ENCODE peak calls at places on chromosomes 12 and 14, in ten cellular contexts. One of them, this sample, is unnamed. For H3K9me3, the result is how much of the 10 kb centered on the place peaks cover.

GRCh38 chr14:26200675-26201074 is 397.2 kb downstream of the NOVA1 start:
- DNase-seq in transverse colon: no peak
- DNase-seq in uterus: no peak
- DNase-seq in CD4-positive, alpha-beta T cell: no peak
- DNase-seq in A549: no peak
- DNase-seq in adrenal gland: no peak
- DNase-seq in tibial artery: no peak
- DNase-seq in GM12878: no peak
- DNase-seq in heart left ventricle: no peak
- DNase-seq in thoracic aorta: no peak
- DNase-seq in this sample: no peak

GRCh38 chr12:95257541-95257940 is 39.9 kb downstream of the VEZT start:
- DNase-seq in transverse colon: no peak
- DNase-seq in uterus: no peak
- DNase-seq in CD4-positive, alpha-beta T cell: no peak
- DNase-seq in A549: no peak
- DNase-seq in adrenal gland: no peak
- DNase-seq in tibial artery: no peak
- DNase-seq in GM12878: no peak
- DNase-seq in heart left ventricle: no peak
- DNase-seq in thoracic aorta: no peak
- DNase-seq in this sample: no peak

GRCh38 chr14:61662437-61663311 is 32.6 kb upstream of the HIF1A start:
- DNase-seq in transverse colon: peak
- DNase-seq in uterus: no peak
- DNase-seq in CD4-positive, alpha-beta T cell: no peak
- DNase-seq in A549: peak
- DNase-seq in adrenal gland: peak
- DNase-seq in tibial artery: no peak
- DNase-seq in GM12878: peak
- DNase-seq in heart left ventricle: peak
- DNase-seq in thoracic aorta: no peak
- DNase-seq in this sample: peak

GRCh38 chr14:91732859-91733477 is 1.1 kb upstream of the CATSPERB start:
- DNase-seq in transverse colon: no peak
- DNase-seq in uterus: no peak
- DNase-seq in CD4-positive, alpha-beta T cell: no peak
- DNase-seq in A549: no peak
- DNase-seq in adrenal gland: no peak
- DNase-seq in tibial artery: no peak
- DNase-seq in GM12878: no peak
- DNase-seq in heart left ventricle: no peak
- DNase-seq in thoracic aorta: no peak
- DNase-seq in this sample: no peak

GRCh38 chr12:111557271-111558106 is 41.6 kb downstream of the ATXN2 start:
- DNase-seq in transverse colon: no peak
- DNase-seq in uterus: no peak
- DNase-seq in CD4-positive, alpha-beta T cell: no peak
- DNase-seq in A549: no peak
- DNase-seq in adrenal gland: no peak
- DNase-seq in tibial artery: no peak
- DNase-seq in GM12878: no peak
- DNase-seq in heart left ventricle: no peak
- DNase-seq in thoracic aorta: no peak
- DNase-seq in this sample: no peak

GRCh38 chr12:1629338-1630080 is 478 bp downstream of the WNT5B start:
- DNase-seq in transverse colon: peak
- DNase-seq in uterus: no peak
- DNase-seq in CD4-positive, alpha-beta T cell: no peak
- DNase-seq in A549: no peak
- DNase-seq in adrenal gland: no peak
- DNase-seq in tibial artery: no peak
- DNase-seq in GM12878: no peak
- DNase-seq in heart left ventricle: no peak
- DNase-seq in thoracic aorta: no peak
- DNase-seq in this sample: peak

GRCh38 chr14:59262717-59263469 is 74.4 kb downstream of the DAAM1 start:
- DNase-seq in transverse colon: peak
- DNase-seq in uterus: no peak
- DNase-seq in CD4-positive, alpha-beta T cell: no peak
- DNase-seq in A549: no peak
- DNase-seq in adrenal gland: no peak
- DNase-seq in tibial artery: no peak
- DNase-seq in GM12878: no peak
- DNase-seq in heart left ventricle: no peak
- DNase-seq in thoracic aorta: no peak
- DNase-seq in this sample: no peak

GRCh38 chr12:30100736-30101135 is 317.0 kb upstream of the TMTC1 start:
- DNase-seq in transverse colon: no peak
- DNase-seq in uterus: no peak
- DNase-seq in CD4-positive, alpha-beta T cell: no peak
- DNase-seq in A549: no peak
- DNase-seq in adrenal gland: no peak
- DNase-seq in tibial artery: no peak
- DNase-seq in GM12878: no peak
- DNase-seq in heart left ventricle: no peak
- DNase-seq in thoracic aorta: no peak
- DNase-seq in this sample: no peak

GRCh38 chr12:1491983-1492697 is 102.2 kb downstream of the FBXL14 start:
- DNase-seq in transverse colon: no peak
- DNase-seq in uterus: no peak
- DNase-seq in CD4-positive, alpha-beta T cell: no peak
- DNase-seq in A549: no peak
- DNase-seq in adrenal gland: no peak
- DNase-seq in tibial artery: peak
- DNase-seq in GM12878: no peak
- DNase-seq in heart left ventricle: no peak
- DNase-seq in thoracic aorta: no peak
- DNase-seq in this sample: no peak

GRCh38 chr12:127231366-127231765 is 1035.6 kb upstream of the TMEM132C start:
- DNase-seq in transverse colon: no peak
- DNase-seq in uterus: no peak
- DNase-seq in CD4-positive, alpha-beta T cell: no peak
- DNase-seq in A549: no peak
- DNase-seq in adrenal gland: no peak
- DNase-seq in tibial artery: no peak
- DNase-seq in GM12878: no peak
- DNase-seq in heart left ventricle: no peak
- DNase-seq in thoracic aorta: no peak
- DNase-seq in this sample: no peak

GRCh38 chr14:60925286-60925685 is 55.6 kb downstream of the TRMT5 start:
- DNase-seq in transverse colon: no peak
- DNase-seq in uterus: no peak
- DNase-seq in CD4-positive, alpha-beta T cell: no peak
- DNase-seq in A549: no peak
- DNase-seq in adrenal gland: no peak
- DNase-seq in tibial artery: no peak
- DNase-seq in GM12878: no peak
- DNase-seq in heart left ventricle: no peak
- DNase-seq in thoracic aorta: no peak
- DNase-seq in this sample: no peak

GRCh38 chr12:131491887-131492490 is 218.9 kb upstream of the SFSWAP start:
- DNase-seq in transverse colon: no peak
- DNase-seq in uterus: no peak
- DNase-seq in CD4-positive, alpha-beta T cell: no peak
- DNase-seq in A549: no peak
- DNase-seq in adrenal gland: no peak
- DNase-seq in tibial artery: no peak
- DNase-seq in GM12878: no peak
- DNase-seq in heart left ventricle: no peak
- DNase-seq in thoracic aorta: no peak
- DNase-seq in this sample: no peak

GRCh38 chr12:112261559-112261958 is 120.7 kb downstream of the HECTD4 start:
- DNase-seq in transverse colon: no peak
- DNase-seq in uterus: peak
- DNase-seq in CD4-positive, alpha-beta T cell: no peak
- DNase-seq in A549: peak
- DNase-seq in adrenal gland: no peak
- DNase-seq in tibial artery: no peak
- DNase-seq in GM12878: no peak
- DNase-seq in heart left ventricle: no peak
- DNase-seq in thoracic aorta: no peak
- DNase-seq in this sample: peak

GRCh38 chr12:45762185-45763110 is 32.9 kb downstream of the ARID2 start:
- DNase-seq in transverse colon: no peak
- DNase-seq in uterus: no peak
- DNase-seq in CD4-positive, alpha-beta T cell: no peak
- DNase-seq in A549: peak
- DNase-seq in adrenal gland: peak
- DNase-seq in tibial artery: no peak
- DNase-seq in GM12878: no peak
- DNase-seq in heart left ventricle: no peak
- DNase-seq in thoracic aorta: no peak
- DNase-seq in this sample: peak

GRCh38 chr14:65704850-65705249 is 292.3 kb downstream of the FUT8 start:
- DNase-seq in transverse colon: no peak
- DNase-seq in uterus: no peak
- DNase-seq in CD4-positive, alpha-beta T cell: no peak
- DNase-seq in A549: no peak
- DNase-seq in adrenal gland: no peak
- DNase-seq in tibial artery: no peak
- DNase-seq in GM12878: no peak
- DNase-seq in heart left ventricle: no peak
- DNase-seq in thoracic aorta: no peak
- DNase-seq in this sample: no peak

GRCh38 chr14:73307261-73307660 is 70.0 kb downstream of the PAPLN start:
- DNase-seq in transverse colon: no peak
- DNase-seq in uterus: no peak
- DNase-seq in CD4-positive, alpha-beta T cell: no peak
- DNase-seq in A549: no peak
- DNase-seq in adrenal gland: no peak
- DNase-seq in tibial artery: no peak
- DNase-seq in GM12878: no peak
- DNase-seq in heart left ventricle: no peak
- DNase-seq in thoracic aorta: no peak
- DNase-seq in this sample: no peak

DNA sequence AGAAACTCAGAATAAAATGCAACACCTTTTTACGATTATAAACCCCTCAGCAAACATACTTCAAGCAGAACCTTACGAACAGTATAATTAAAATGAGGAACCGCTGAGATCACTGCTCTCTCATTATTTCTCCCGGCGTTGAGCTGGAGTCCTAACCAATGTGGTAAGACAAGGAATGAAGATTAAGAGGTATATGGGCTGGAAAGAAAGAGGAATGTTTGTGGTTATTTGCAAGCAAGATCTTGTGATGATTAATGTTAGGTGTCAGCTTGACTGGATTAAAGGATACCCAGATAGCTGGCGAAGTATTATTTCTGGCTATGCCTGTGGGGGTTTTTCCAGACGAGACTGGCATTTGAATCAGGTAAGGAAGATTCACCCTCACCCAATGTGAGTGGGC is 10.3 kb upstream of the ZNF84 start:
- DNase-seq in transverse colon: no peak
- DNase-seq in uterus: no peak
- DNase-seq in CD4-positive, alpha-beta T cell: no peak
- DNase-seq in A549: no peak
- DNase-seq in adrenal gland: no peak
- DNase-seq in tibial artery: no peak
- DNase-seq in GM12878: no peak
- DNase-seq in heart left ventricle: no peak
- DNase-seq in thoracic aorta: no peak
- DNase-seq in this sample: no peak
- H3K9me3 ChIP-seq in transverse colon: under half
- H3K9me3 ChIP-seq in uterus: under half
- H3K9me3 ChIP-seq in CD4-positive, alpha-beta T cell: half or more
- H3K9me3 ChIP-seq in A549: half or more
- H3K9me3 ChIP-seq in adrenal gland: under half
- H3K9me3 ChIP-seq in tibial artery: half or more
- H3K9me3 ChIP-seq in GM12878: under half
- H3K9me3 ChIP-seq in heart left ventricle: half or more
- H3K9me3 ChIP-seq in thoracic aorta: half or more
- H3K9me3 ChIP-seq in this sample: under half

DNA sequence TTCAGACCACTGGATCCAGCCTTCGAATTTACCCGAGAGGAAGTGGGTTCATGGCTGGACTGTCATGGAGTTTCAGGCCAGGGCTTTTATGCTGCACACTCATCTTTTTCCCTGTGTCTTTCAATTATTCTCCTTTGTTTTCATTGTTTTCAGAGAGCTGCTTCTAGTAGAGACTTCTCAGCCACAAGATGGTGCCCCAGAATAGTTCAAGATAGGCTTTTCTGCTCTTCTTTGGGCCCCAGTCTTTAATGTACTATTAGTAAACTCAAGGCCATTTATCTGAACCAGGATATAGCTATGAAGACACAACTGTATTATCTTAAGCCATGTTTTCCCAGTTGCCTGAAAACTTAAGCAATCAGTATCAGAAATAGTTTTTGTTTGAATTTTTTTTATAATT is 30.4 kb upstream of the PSMA6 start:
- DNase-seq in transverse colon: no peak
- DNase-seq in uterus: no peak
- DNase-seq in CD4-positive, alpha-beta T cell: no peak
- DNase-seq in A549: no peak
- DNase-seq in adrenal gland: peak
- DNase-seq in tibial artery: no peak
- DNase-seq in GM12878: no peak
- DNase-seq in heart left ventricle: no peak
- DNase-seq in thoracic aorta: no peak
- DNase-seq in this sample: no peak
- TF ChIP-seq CTCF in transverse colon: no peak
- TF ChIP-seq CTCF in uterus: peak
- TF ChIP-seq CTCF in CD4-positive, alpha-beta T cell: peak
- TF ChIP-seq CTCF in A549: no peak
- TF ChIP-seq CTCF in adrenal gland: peak
- TF ChIP-seq CTCF in tibial artery: peak
- TF ChIP-seq CTCF in GM12878: peak
- TF ChIP-seq CTCF in heart left ventricle: peak
- TF ChIP-seq CTCF in thoracic aorta: peak
- TF ChIP-seq CTCF in this sample: peak

DNA sequence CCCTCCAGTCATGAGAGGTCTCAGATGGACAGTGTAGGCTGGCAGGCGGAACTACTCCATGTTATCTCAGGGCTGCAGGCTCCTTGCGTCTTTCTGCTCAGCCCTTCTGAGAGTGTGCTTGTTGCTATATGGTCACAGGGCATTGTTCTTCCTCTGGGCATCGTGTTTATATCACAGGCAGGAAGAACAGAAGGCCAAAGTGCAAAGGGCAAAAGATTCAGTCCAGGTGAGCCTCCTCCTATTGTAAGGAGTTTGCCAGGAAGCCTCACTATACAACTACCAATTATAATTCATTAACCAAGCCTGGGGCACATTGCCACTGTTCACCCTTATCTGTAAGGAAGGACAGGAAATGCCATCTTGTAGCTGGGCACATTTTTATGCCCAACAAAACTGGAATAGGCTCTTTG is 195.5 kb upstream of the KITLG start:
- DNase-seq in transverse colon: peak
- DNase-seq in uterus: no peak
- DNase-seq in CD4-positive, alpha-beta T cell: no peak
- DNase-seq in A549: no peak
- DNase-seq in adrenal gland: no peak
- DNase-seq in tibial artery: no peak
- DNase-seq in GM12878: no peak
- DNase-seq in heart left ventricle: no peak
- DNase-seq in thoracic aorta: no peak
- DNase-seq in this sample: no peak
- H3K9me3 ChIP-seq in transverse colon: under half
- H3K9me3 ChIP-seq in uterus: under half
- H3K9me3 ChIP-seq in CD4-positive, alpha-beta T cell: under half
- H3K9me3 ChIP-seq in A549: under half
- H3K9me3 ChIP-seq in adrenal gland: under half
- H3K9me3 ChIP-seq in tibial artery: under half
- H3K9me3 ChIP-seq in GM12878: under half
- H3K9me3 ChIP-seq in heart left ventricle: under half
- H3K9me3 ChIP-seq in thoracic aorta: under half
- H3K9me3 ChIP-seq in this sample: under half

GRCh38 chr12:28998662-28999120 is 150.4 kb upstream of the FAR2 start:
- DNase-seq in transverse colon: no peak
- DNase-seq in uterus: peak
- DNase-seq in CD4-positive, alpha-beta T cell: no peak
- DNase-seq in A549: peak
- DNase-seq in adrenal gland: no peak
- DNase-seq in tibial artery: no peak
- DNase-seq in GM12878: no peak
- DNase-seq in heart left ventricle: no peak
- DNase-seq in thoracic aorta: no peak
- DNase-seq in this sample: peak
- TF ChIP-seq CTCF in transverse colon: peak
- TF ChIP-seq CTCF in uterus: peak
- TF ChIP-seq CTCF in CD4-positive, alpha-beta T cell: no peak
- TF ChIP-seq CTCF in A549: peak
- TF ChIP-seq CTCF in adrenal gland: peak
- TF ChIP-seq CTCF in tibial artery: peak
- TF ChIP-seq CTCF in GM12878: peak
- TF ChIP-seq CTCF in heart left ventricle: peak
- TF ChIP-seq CTCF in thoracic aorta: no peak
- TF ChIP-seq CTCF in this sample: peak

This sample was measured in BE2C.